ENCODE peak calls at places on chromosomes 2 and 18, in six cellular contexts. X is mucosa of descending colon, L is astrocyte of the cerebellum, O is H9, E is glutamatergic neuron, F is thyroid gland. N is an unnamed sample.

GRCh38 chr2:207600211-207600610 is 25.0 kb downstream of the METTL21A start:
- DNase-seq in X (no peak), L (no peak), O (no peak), E (no peak), F (no peak), N (no peak)

GRCh38 chr2:174247474-174248186 is 702 bp downstream of the OLA1 start:
- DNase-seq in X (peak; percentile 55), L (no peak), O (peak; percentile 53), E (no peak), F (peak; percentile 40), N (no peak)

GRCh38 chr2:224869601-224870000 is 153.4 kb upstream of the CCDC195 start:
- DNase-seq in X (no peak), L (peak; percentile 85), O (no peak), E (no peak), F (no peak), N (no peak)

GRCh38 chr18:51110073-51110797 is 80.2 kb downstream of the SMAD4 start:
- DNase-seq in X (peak; percentile 76), L (no peak), O (peak; percentile 83), E (peak; percentile 89), F (peak; percentile 61), N (peak; percentile 89)

GRCh38 chr18:58313491-58314032 is 269.5 kb downstream of the NEDD4L start:
- DNase-seq in X (peak; percentile 65), L (no peak), O (no peak), E (no peak), F (peak; percentile 58), N (no peak)

GRCh38 chr2:4791488-4791887 is 900.7 kb upstream of the SOX11 start:
- DNase-seq in X (no peak), L (no peak), O (no peak), E (no peak), F (no peak), N (no peak)

GRCh38 chr2:224894356-224894755 is 147.9 kb downstream of the DOCK10 start:
- DNase-seq in X (no peak), L (no peak), O (no peak), E (no peak), F (no peak), N (no peak)

GRCh38 chr2:47310801-47311560 is 92.0 kb upstream of the MSH2 start:
- DNase-seq in X (peak; percentile 58), L (no peak), O (no peak), E (no peak), F (peak; percentile 85), N (no peak)

GRCh38 chr18:63322908-63323634 is 3.5 kb upstream of the BCL2 start:
- DNase-seq in X (peak; percentile 77), L (peak; percentile 75), O (peak; percentile 42), E (peak; percentile 32), F (peak; percentile 72), N (peak; percentile 46)

GRCh38 chr2:8441371-8441770 is 240.5 kb upstream of the ID2 start:
- DNase-seq in X (no peak), L (no peak), O (no peak), E (no peak), F (no peak), N (no peak)

GRCh38 chr18:1511619-1512311 is 607.1 kb downstream of the ADCYAP1 start:
- DNase-seq in X (no peak), L (no peak), O (no peak), E (no peak), F (no peak), N (no peak)

GRCh38 chr2:240374085-240374907 is 61.2 kb upstream of the GPC1 start:
- DNase-seq in X (no peak), L (peak; percentile 55), O (no peak), E (peak; percentile 56), F (no peak), N (no peak)

GRCh38 chr18:57002627-57003026 is 144.3 kb upstream of the BOD1L2 start:
- DNase-seq in X (no peak), L (no peak), O (no peak), E (no peak), F (no peak), N (no peak)

GRCh38 chr2:232473467-232473890 is 14.2 kb downstream of the ECEL1 start:
- DNase-seq in X (peak; percentile 30), L (no peak), O (no peak), E (no peak), F (peak; percentile 71), N (no peak)

GRCh38 chr2:119553687-119554344 is 9.6 kb downstream of the CFAP221 start:
- DNase-seq in X (no peak), L (no peak), O (no peak), E (no peak), F (no peak), N (no peak)

GRCh38 chr2:38740851-38741541 is 10.2 kb downstream of the SRSF7 start:
- DNase-seq in X (peak; percentile 43), L (peak; percentile 60), O (no peak), E (no peak), F (peak; percentile 21), N (no peak)

GRCh38 chr18:23689616-23690504 is 607 bp downstream of the LAMA3 start:
- DNase-seq in X (peak; percentile 19), L (no peak), O (peak; percentile 52), E (peak; percentile 43), F (no peak), N (peak; percentile 38)

GRCh38 chr2:60822987-60823386 is 58.4 kb upstream of the REL start:
- DNase-seq in X (no peak), L (no peak), O (no peak), E (no peak), F (no peak), N (no peak)

GRCh38 chr2:148876589-148877402 is 1.8 kb downstream of the KIF5C start:
- DNase-seq in X (peak; percentile 24), L (no peak), O (peak; percentile 92), E (peak; percentile 93), F (peak; percentile 40), N (peak; percentile 69)

GRCh38 chr2:207945201-207945600 is 80.1 kb downstream of the PLEKHM3 start:
- DNase-seq in X (no peak), L (no peak), O (no peak), E (no peak), F (no peak), N (no peak)

GRCh38 chr18:32337821-32338220 is 132.9 kb downstream of the GAREM1 start:
- DNase-seq in X (no peak), L (no peak), O (no peak), E (no peak), F (peak; percentile 75), N (no peak)

GRCh38 chr18:36187826-36188721 is 777 bp downstream of the MOCOS start:
- DNase-seq in X (no peak), L (no peak), O (peak; percentile 55), E (peak; percentile 32), F (no peak), N (peak; percentile 22)

GRCh38 chr2:136013962-136014361 is 28.5 kb upstream of the DARS1 start:
- DNase-seq in X (peak; percentile 12), L (no peak), O (no peak), E (no peak), F (peak; percentile 32), N (no peak)

GRCh38 chr18:55738483-55739114 is 150.6 kb upstream of the TCF4 start:
- DNase-seq in X (no peak), L (no peak), O (no peak), E (no peak), F (no peak), N (no peak)

GRCh38 chr2:167509585-167509984 is 621.3 kb downstream of the XIRP2 start:
- DNase-seq in X (peak; percentile 4), L (peak; percentile 78), O (peak; percentile 31), E (no peak), F (no peak), N (no peak)

GRCh38 chr2:55838653-55839052 is 84.9 kb downstream of the EFEMP1 start:
- DNase-seq in X (no peak), L (no peak), O (no peak), E (no peak), F (no peak), N (no peak)

GRCh38 chr18:32372381-32373061 is 98.2 kb downstream of the GAREM1 start:
- DNase-seq in X (peak; percentile 86), L (no peak), O (no peak), E (no peak), F (peak; percentile 36), N (no peak)

GRCh38 chr2:215401896-215402379 is 33.9 kb downstream of the FN1 start:
- DNase-seq in X (no peak), L (peak; percentile 100), O (no peak), E (no peak), F (peak; percentile 24), N (no peak)

GRCh38 chr2:105396254-105397024 is 2.4 kb downstream of the FHL2 start:
- DNase-seq in X (peak; percentile 66), L (peak; percentile 74), O (no peak), E (no peak), F (no peak), N (no peak)

GRCh38 chr2:51490576-51491234 is 458.8 kb upstream of the NRXN1 start:
- DNase-seq in X (no peak), L (peak; percentile 3), O (no peak), E (no peak), F (no peak), N (no peak)

GRCh38 chr2:60476206-60476946 is 77.1 kb downstream of the BCL11A start:
- DNase-seq in X (peak; percentile 55), L (no peak), O (peak; percentile 25), E (no peak), F (peak; percentile 15), N (no peak)

GRCh38 chr2:201866643-201867310 is 60.4 kb downstream of the CDK15 start:
- DNase-seq in X (no peak), L (no peak), O (no peak), E (no peak), F (no peak), N (no peak)
- TF ChIP-seq CTCF in X (no peak), L (no peak), O (no peak), E (no peak), F (no peak), N (no peak)

GRCh38 chr2:6526093-6526824 is 339.4 kb downstream of the CMPK2 start:
- DNase-seq in X (peak; percentile 67), L (no peak), O (peak; percentile 39), E (no peak), F (peak; percentile 39), N (peak; percentile 28)
- TF ChIP-seq CTCF in X (peak; percentile 22), L (peak; percentile 25), O (peak; percentile 88), E (peak; percentile 81), F (peak; percentile 62), N (peak; percentile 67)

DNA sequence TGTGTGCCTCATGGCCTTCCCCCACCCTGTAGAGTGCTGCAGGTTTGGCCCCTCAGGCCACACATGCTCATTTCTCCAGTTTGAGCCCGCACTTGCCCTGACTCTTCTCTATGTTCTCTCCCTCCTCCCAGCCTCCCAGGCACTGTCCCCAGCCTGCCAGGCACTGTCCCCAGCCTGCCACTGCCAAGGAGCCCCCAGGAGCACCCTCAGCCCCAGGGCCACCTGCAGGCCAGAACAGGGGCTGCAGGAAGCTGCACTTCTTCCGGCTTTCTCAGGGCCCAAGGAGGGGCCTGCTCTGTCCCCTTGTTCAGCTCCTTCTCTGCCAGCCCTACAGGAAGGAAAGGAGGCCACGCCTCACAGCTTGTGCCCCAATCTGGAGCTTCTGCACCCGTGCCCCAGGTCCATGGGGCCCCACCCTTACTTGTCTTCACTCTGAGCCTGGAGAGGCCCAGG is 31.6 kb downstream of the CYP26B1 start:
- DNase-seq in X (no peak), L (no peak), O (peak; percentile 71), E (no peak), F (no peak), N (no peak)
- TF ChIP-seq CTCF in X (no peak), L (peak; percentile 58), O (peak; percentile 55), E (peak; percentile 58), F (peak; percentile 10), N (peak; percentile 10)

GRCh38 chr2:42096869-42097591 is 49.2 kb downstream of the PKDCC start:
- DNase-seq in X (no peak), L (no peak), O (no peak), E (no peak), F (no peak), N (no peak)
- TF ChIP-seq CTCF in X (no peak), L (no peak), O (no peak), E (no peak), F (no peak), N (no peak)